ENCODE peak calls at places on chromosomes 6 and 20, in seven cellular contexts. Z, N, P, V, R, S and Q are unnamed samples.

GRCh38 chr6:132669690-132670291 is 10.8 kb upstream of the TAAR1 start:
- DNase-seq in S (no peak), P (peak), N (no peak), V (no peak), R (peak), Z (peak), Q (peak)

GRCh38 chr20:57332105-57333089 is 2.8 kb downstream of the SPO11 start:
- DNase-seq in P (no peak), V (no peak), Z (no peak), S (no peak), N (no peak), R (no peak), Q (peak)

GRCh38 chr20:58565461-58566175 is 50.4 kb upstream of the APCDD1L start:
- DNase-seq in S (no peak), R (no peak), P (no peak), N (no peak), V (no peak), Z (no peak), Q (no peak)

GRCh38 chr6:81656231-81656630 is 96.2 kb downstream of the TENT5A start:
- DNase-seq in P (no peak), S (no peak), N (no peak), R (no peak), Z (no peak), V (no peak), Q (no peak)

GRCh38 chr20:45985573-45985972 is 13.6 kb upstream of the ZNF335 start:
- DNase-seq in S (no peak), P (peak), R (no peak), Z (no peak), N (no peak), V (no peak), Q (no peak)

GRCh38 chr6:31129130-31129529 is 8.9 kb upstream of the CDSN start:
- DNase-seq in R (no peak), N (no peak), S (no peak), P (no peak), V (no peak), Z (no peak), Q (no peak)

GRCh38 chr6:73282876-73283275 is 19.9 kb upstream of the KHDC1 start:
- DNase-seq in P (no peak), N (no peak), R (no peak), S (no peak), V (no peak), Z (no peak), Q (no peak)

GRCh38 chr6:159720708-159721107 is 6.6 kb upstream of the WTAP start:
- DNase-seq in R (peak), V (no peak), S (no peak), Z (peak), N (peak), P (peak), Q (peak)

GRCh38 chr6:160895562-160895961 is 96.0 kb upstream of the MAP3K4 start:
- DNase-seq in V (no peak), S (no peak), Z (no peak), P (no peak), R (no peak), N (no peak), Q (no peak)

GRCh38 chr6:118776607-118777549 is 117.1 kb upstream of the ASF1A start:
- DNase-seq in V (no peak), R (peak), S (peak), N (peak), Z (peak), P (peak), Q (peak)

GRCh38 chr6:145772846-145773245 is 37.5 kb upstream of the EPM2A start:
- DNase-seq in S (no peak), Z (no peak), N (no peak), P (no peak), V (no peak), R (no peak), Q (no peak)

GRCh38 chr6:121686611-121687023 is 251.2 kb downstream of the GJA1 start:
- DNase-seq in N (no peak), Z (no peak), R (no peak), V (no peak), P (no peak), S (no peak), Q (no peak)
- H3K4me3 ChIP-seq in N (no peak), Z (no peak), R (no peak), V (no peak), P (peak), S (no peak), Q (no peak)

GRCh38 chr6:42224222-42225042 is 6.8 kb upstream of the MRPS10 start:
- DNase-seq in P (no peak), S (peak), R (peak), Z (peak), N (no peak), V (no peak), Q (peak)
- H3K4me3 ChIP-seq in P (no peak), S (no peak), R (peak), Z (no peak), N (no peak), V (no peak), Q (peak)

GRCh38 chr20:49510562-49511117 is 28.2 kb upstream of the KCNB1 start:
- DNase-seq in P (no peak), N (no peak), Z (peak), V (no peak), S (peak), R (peak), Q (no peak)
- H3K4me3 ChIP-seq in P (no peak), N (no peak), Z (no peak), V (no peak), S (no peak), R (no peak), Q (no peak)

GRCh38 chr20:17680128-17680835 is 1.8 kb downstream of the RRBP1 start:
- DNase-seq in N (no peak), R (peak), Z (peak), S (no peak), V (no peak), P (peak), Q (no peak)

GRCh38 chr20:17678886-17679285 is 3.2 kb downstream of the RRBP1 start:
- DNase-seq in R (no peak), S (no peak), V (no peak), N (no peak), Z (no peak), P (no peak), Q (no peak)

GRCh38 chr20:17680836-17681740 is 954 bp downstream of the RRBP1 start:
- DNase-seq in P (peak), N (no peak), Z (peak), V (peak), S (no peak), R (peak), Q (peak)

GRCh38 chr20:17678295-17678694 is 3.7 kb downstream of the RRBP1 start:
- DNase-seq in P (peak), R (no peak), Z (no peak), V (no peak), S (no peak), N (no peak), Q (no peak)

GRCh38 chr20:17679786-17680127 is 2.3 kb downstream of the RRBP1 start:
- DNase-seq in Z (no peak), P (no peak), V (no peak), R (no peak), N (no peak), S (no peak), Q (no peak)
- H3K4me3 ChIP-seq in Z (peak), P (no peak), V (peak), R (no peak), N (no peak), S (peak), Q (no peak)

DNA sequence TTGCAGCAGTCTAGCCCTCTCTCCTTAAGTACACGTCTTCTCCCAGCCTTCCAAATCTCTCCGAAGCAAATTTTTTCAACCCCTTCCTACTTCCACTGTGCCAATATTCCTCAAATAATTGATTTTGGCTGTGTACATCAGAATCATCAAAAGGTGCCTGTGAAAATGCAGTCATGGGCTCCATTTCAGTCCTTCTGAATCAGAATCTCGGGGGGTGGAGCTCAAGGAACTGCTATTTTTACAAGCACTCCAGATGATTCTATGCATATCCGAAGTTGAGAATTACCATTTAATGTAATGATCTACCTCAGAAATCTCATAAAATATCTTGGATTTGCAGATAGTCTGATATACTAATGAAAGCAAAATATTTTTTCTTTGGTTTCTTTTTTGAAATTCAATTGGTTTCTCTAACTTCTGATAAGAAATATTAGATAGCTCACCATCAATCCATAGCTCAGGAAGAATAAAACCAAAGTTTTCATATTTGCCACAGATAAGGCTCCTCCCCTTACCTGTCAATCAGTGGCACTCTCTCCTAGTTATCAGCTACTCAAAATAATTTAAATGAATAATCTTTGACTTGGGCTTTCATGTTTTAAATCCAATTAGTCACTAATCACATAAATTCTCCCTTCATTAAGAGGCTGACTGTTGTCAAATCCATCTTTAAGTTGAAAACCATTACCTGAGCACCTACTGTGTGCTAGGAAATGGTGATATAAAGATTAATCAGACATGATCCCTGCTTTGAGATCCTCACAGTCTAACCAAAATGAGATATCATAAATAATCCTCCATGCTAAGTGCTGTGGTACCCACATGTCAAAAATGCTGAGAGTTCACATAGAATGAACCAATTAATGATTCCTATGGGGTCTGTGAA is 36.4 kb upstream of the STXBP5 start:
- DNase-seq in R (peak), S (no peak), Z (peak), V (no peak), N (no peak), P (no peak), Q (no peak)
- H3K4me3 ChIP-seq in R (no peak), S (no peak), Z (no peak), V (no peak), N (no peak), P (no peak), Q (no peak)

DNA sequence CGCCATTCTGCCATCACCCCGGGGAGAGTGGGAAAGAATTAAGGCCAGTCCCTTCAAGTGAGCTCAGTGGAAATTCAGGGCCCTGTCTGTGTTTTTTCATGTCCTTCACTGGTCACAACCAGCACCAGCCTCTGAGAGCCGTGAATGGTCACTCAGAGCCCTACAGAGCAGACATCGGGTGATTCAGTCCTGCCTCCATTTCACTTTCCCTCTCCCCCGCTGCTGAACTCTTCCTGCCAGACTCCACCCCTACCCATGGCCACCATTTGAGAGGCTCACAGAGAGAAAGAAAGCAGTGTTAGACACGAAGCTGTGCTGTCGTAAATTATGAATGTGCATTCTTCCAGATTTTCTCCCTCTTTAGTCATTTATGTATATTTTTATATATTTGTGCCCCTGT is 5.4 kb downstream of the R3HDML start:
- DNase-seq in P (peak), Z (peak), S (no peak), R (peak), N (no peak), V (no peak), Q (no peak)
- H3K4me3 ChIP-seq in P (no peak), Z (no peak), S (no peak), R (no peak), N (no peak), V (no peak), Q (no peak)

GRCh38 chr6:101401792-101402617 is 8.5 kb downstream of the GRIK2 start:
- DNase-seq in R (no peak), S (no peak), V (no peak), Z (no peak), P (no peak), N (no peak), Q (no peak)
- H3K4me3 ChIP-seq in R (peak), S (peak), V (no peak), Z (peak), P (no peak), N (peak), Q (no peak)